ENCODE peak calls at places on chromosomes 6 and 20, in six cellular contexts. Y, F, V, S, A and E are unnamed samples.

GRCh38 chr20:61913423-61914225 is 152.1 kb downstream of the TAF4 start:
- DNase-seq in Y (no peak), F (no peak), S (no peak), A (no peak), V (peak), E (no peak)

GRCh38 chr20:34060970-34061369 is 51.1 kb downstream of the EIF2S2 start:
- DNase-seq in F (no peak), S (no peak), V (no peak), A (no peak), Y (no peak), E (no peak)

GRCh38 chr6:169449221-169449620 is 195.6 kb upstream of the THBS2 start:
- DNase-seq in F (no peak), V (no peak), Y (no peak), A (no peak), S (no peak), E (no peak)

GRCh38 chr20:35196313-35196712 is 24.4 kb downstream of the PROCR start:
- DNase-seq in S (no peak), A (no peak), Y (no peak), F (no peak), V (no peak), E (no peak)

GRCh38 chr6:75023634-75024033 is 182.2 kb downstream of the COL12A1 start:
- DNase-seq in V (no peak), S (no peak), A (no peak), Y (peak), F (no peak), E (no peak)

GRCh38 chr6:131250121-131250520 is 114.9 kb downstream of the AKAP7 start:
- DNase-seq in A (no peak), F (no peak), V (peak), S (no peak), Y (peak), E (no peak)

GRCh38 chr20:12433724-12434123 is 516.0 kb downstream of the BTBD3 start:
- DNase-seq in F (no peak), A (no peak), S (no peak), Y (no peak), V (no peak), E (no peak)

GRCh38 chr20:58970146-58970545 is 10.9 kb upstream of the NELFCD start:
- DNase-seq in Y (no peak), V (no peak), A (no peak), F (no peak), S (no peak), E (no peak)

GRCh38 chr6:33787954-33788693 is 806 bp downstream of the LEMD2 start:
- DNase-seq in S (peak), V (peak), A (no peak), Y (peak), F (no peak), E (peak)

GRCh38 chr20:41316602-41317535 is 662 bp downstream of the ZHX3 start:
- DNase-seq in V (peak), Y (peak), S (peak), F (peak), A (no peak), E (peak)

GRCh38 chr20:4925842-4926530 is 75.3 kb downstream of the SLC23A2 start:
- DNase-seq in F (no peak), S (no peak), Y (peak), A (no peak), V (peak), E (no peak)

GRCh38 chr6:85287158-85287557 is 162.7 kb upstream of the NT5E start:
- DNase-seq in Y (no peak), V (no peak), A (no peak), F (no peak), S (no peak), E (no peak)

GRCh38 chr6:90296346-90297123 is at the start of gene BACH2:
- DNase-seq in V (peak), Y (peak), F (peak), A (peak), S (peak), E (peak)

GRCh38 chr20:35304956-35305355 is 12.7 kb upstream of the FAM83C start:
- DNase-seq in S (no peak), V (no peak), F (no peak), A (no peak), Y (no peak), E (no peak)